ENCODE peak calls at places on chromosomes 13 and 19, in ten cellular contexts. One of them, this sample, is unnamed.
A peak's percentile ranks its signal among the peaks of the same experiment; 100 is the strongest.

GRCh38 chr19:6718741-6719539 is 1.5 kb downstream of the C3 start:
- DNase-seq in breast epithelium: no peak
- DNase-seq in posterior cingulate gyrus: no peak
- DNase-seq in NCI-H1694: no peak
- DNase-seq in naive thymus-derived CD8-positive, alpha-beta T cell: no peak
- DNase-seq in neural progenitor cell: peak; percentile 55
- DNase-seq in transverse colon: no peak
- DNase-seq in body of pancreas: no peak
- DNase-seq in endothelial cell: no peak
- DNase-seq in skeletal muscle cell: no peak
- DNase-seq in this sample: no peak

GRCh38 chr19:1929051-1929742 is 11.8 kb upstream of the CSNK1G2 start:
- DNase-seq in breast epithelium: peak; percentile 66
- DNase-seq in posterior cingulate gyrus: peak; percentile 80
- DNase-seq in NCI-H1694: peak; percentile 49
- DNase-seq in naive thymus-derived CD8-positive, alpha-beta T cell: peak; percentile 82
- DNase-seq in neural progenitor cell: peak; percentile 93
- DNase-seq in transverse colon: peak; percentile 88
- DNase-seq in body of pancreas: peak; percentile 81
- DNase-seq in endothelial cell: peak; percentile 91
- DNase-seq in skeletal muscle cell: no peak
- DNase-seq in this sample: peak; percentile 66

GRCh38 chr19:18476507-18477041 is 38.6 kb upstream of the ISYNA1 start:
- DNase-seq in breast epithelium: no peak
- DNase-seq in posterior cingulate gyrus: no peak
- DNase-seq in NCI-H1694: no peak
- DNase-seq in naive thymus-derived CD8-positive, alpha-beta T cell: no peak
- DNase-seq in neural progenitor cell: no peak
- DNase-seq in transverse colon: no peak
- DNase-seq in body of pancreas: no peak
- DNase-seq in endothelial cell: no peak
- DNase-seq in skeletal muscle cell: no peak
- DNase-seq in this sample: no peak

GRCh38 chr19:7839476-7839875 is 9.5 kb downstream of the EVI5L start:
- DNase-seq in breast epithelium: no peak
- DNase-seq in posterior cingulate gyrus: no peak
- DNase-seq in NCI-H1694: no peak
- DNase-seq in naive thymus-derived CD8-positive, alpha-beta T cell: no peak
- DNase-seq in neural progenitor cell: no peak
- DNase-seq in transverse colon: no peak
- DNase-seq in body of pancreas: no peak
- DNase-seq in endothelial cell: no peak
- DNase-seq in skeletal muscle cell: no peak
- DNase-seq in this sample: no peak

GRCh38 chr19:34261335-34262109 is 7.2 kb downstream of the GARRE1 start:
- DNase-seq in breast epithelium: no peak
- DNase-seq in posterior cingulate gyrus: no peak
- DNase-seq in NCI-H1694: no peak
- DNase-seq in naive thymus-derived CD8-positive, alpha-beta T cell: no peak
- DNase-seq in neural progenitor cell: no peak
- DNase-seq in transverse colon: no peak
- DNase-seq in body of pancreas: no peak
- DNase-seq in endothelial cell: no peak
- DNase-seq in skeletal muscle cell: no peak
- DNase-seq in this sample: no peak

GRCh38 chr19:56562766-56563165 is 4.5 kb upstream of the ZNF470 start:
- DNase-seq in breast epithelium: no peak
- DNase-seq in posterior cingulate gyrus: no peak
- DNase-seq in NCI-H1694: no peak
- DNase-seq in naive thymus-derived CD8-positive, alpha-beta T cell: no peak
- DNase-seq in neural progenitor cell: no peak
- DNase-seq in transverse colon: no peak
- DNase-seq in body of pancreas: no peak
- DNase-seq in endothelial cell: no peak
- DNase-seq in skeletal muscle cell: no peak
- DNase-seq in this sample: no peak

GRCh38 chr13:72970956-72971355 is 87.8 kb upstream of the KLF5 start:
- DNase-seq in breast epithelium: no peak
- DNase-seq in posterior cingulate gyrus: no peak
- DNase-seq in NCI-H1694: no peak
- DNase-seq in naive thymus-derived CD8-positive, alpha-beta T cell: no peak
- DNase-seq in neural progenitor cell: no peak
- DNase-seq in transverse colon: no peak
- DNase-seq in body of pancreas: no peak
- DNase-seq in endothelial cell: no peak
- DNase-seq in skeletal muscle cell: no peak
- DNase-seq in this sample: no peak

GRCh38 chr13:71831716-71832115 is 35.3 kb downstream of the DACH1 start:
- DNase-seq in breast epithelium: no peak
- DNase-seq in posterior cingulate gyrus: no peak
- DNase-seq in NCI-H1694: no peak
- DNase-seq in naive thymus-derived CD8-positive, alpha-beta T cell: no peak
- DNase-seq in neural progenitor cell: peak; percentile 69
- DNase-seq in transverse colon: no peak
- DNase-seq in body of pancreas: no peak
- DNase-seq in endothelial cell: no peak
- DNase-seq in skeletal muscle cell: no peak
- DNase-seq in this sample: no peak

GRCh38 chr19:4538601-4538954 is 1.3 kb downstream of the LRG1 start:
- DNase-seq in breast epithelium: no peak
- DNase-seq in posterior cingulate gyrus: no peak
- DNase-seq in NCI-H1694: no peak
- DNase-seq in naive thymus-derived CD8-positive, alpha-beta T cell: no peak
- DNase-seq in neural progenitor cell: no peak
- DNase-seq in transverse colon: no peak
- DNase-seq in body of pancreas: no peak
- DNase-seq in endothelial cell: no peak
- DNase-seq in skeletal muscle cell: no peak
- DNase-seq in this sample: no peak

GRCh38 chr19:13998426-13998825 is 7.7 kb downstream of the RFX1 start:
- DNase-seq in breast epithelium: no peak
- DNase-seq in posterior cingulate gyrus: no peak
- DNase-seq in NCI-H1694: no peak
- DNase-seq in naive thymus-derived CD8-positive, alpha-beta T cell: no peak
- DNase-seq in neural progenitor cell: no peak
- DNase-seq in transverse colon: no peak
- DNase-seq in body of pancreas: no peak
- DNase-seq in endothelial cell: no peak
- DNase-seq in skeletal muscle cell: no peak
- DNase-seq in this sample: no peak

GRCh38 chr19:4066682-4067395 is at the start of gene ZBTB7A:
- DNase-seq in breast epithelium: peak; percentile 84
- DNase-seq in posterior cingulate gyrus: peak; percentile 73
- DNase-seq in NCI-H1694: peak; percentile 59
- DNase-seq in naive thymus-derived CD8-positive, alpha-beta T cell: peak; percentile 81
- DNase-seq in neural progenitor cell: peak; percentile 75
- DNase-seq in transverse colon: peak; percentile 91
- DNase-seq in body of pancreas: peak; percentile 89
- DNase-seq in endothelial cell: peak; percentile 72
- DNase-seq in skeletal muscle cell: no peak
- DNase-seq in this sample: peak; percentile 77

GRCh38 chr13:98394820-98395510 is 181.9 kb downstream of the STK24 start:
- DNase-seq in breast epithelium: no peak
- DNase-seq in posterior cingulate gyrus: no peak
- DNase-seq in NCI-H1694: no peak
- DNase-seq in naive thymus-derived CD8-positive, alpha-beta T cell: no peak
- DNase-seq in neural progenitor cell: no peak
- DNase-seq in transverse colon: no peak
- DNase-seq in body of pancreas: no peak
- DNase-seq in endothelial cell: no peak
- DNase-seq in skeletal muscle cell: no peak
- DNase-seq in this sample: no peak

GRCh38 chr19:2261438-2262172 is 5.4 kb upstream of the JSRP1 start:
- DNase-seq in breast epithelium: no peak
- DNase-seq in posterior cingulate gyrus: no peak
- DNase-seq in NCI-H1694: peak; percentile 7
- DNase-seq in naive thymus-derived CD8-positive, alpha-beta T cell: no peak
- DNase-seq in neural progenitor cell: peak; percentile 48
- DNase-seq in transverse colon: peak; percentile 66
- DNase-seq in body of pancreas: no peak
- DNase-seq in endothelial cell: no peak
- DNase-seq in skeletal muscle cell: no peak
- DNase-seq in this sample: no peak

GRCh38 chr13:112767506-112768471 is 78.0 kb downstream of the ATP11A start:
- DNase-seq in breast epithelium: no peak
- DNase-seq in posterior cingulate gyrus: no peak
- DNase-seq in NCI-H1694: no peak
- DNase-seq in naive thymus-derived CD8-positive, alpha-beta T cell: no peak
- DNase-seq in neural progenitor cell: no peak
- DNase-seq in transverse colon: peak; percentile 52
- DNase-seq in body of pancreas: no peak
- DNase-seq in endothelial cell: no peak
- DNase-seq in skeletal muscle cell: no peak
- DNase-seq in this sample: no peak

GRCh38 chr13:66506979-66507378 is 723.2 kb downstream of the PCDH9 start:
- DNase-seq in breast epithelium: no peak
- DNase-seq in posterior cingulate gyrus: no peak
- DNase-seq in NCI-H1694: no peak
- DNase-seq in naive thymus-derived CD8-positive, alpha-beta T cell: no peak
- DNase-seq in neural progenitor cell: no peak
- DNase-seq in transverse colon: no peak
- DNase-seq in body of pancreas: no peak
- DNase-seq in endothelial cell: no peak
- DNase-seq in skeletal muscle cell: no peak
- DNase-seq in this sample: no peak

GRCh38 chr13:29605860-29606526 is 10.5 kb upstream of the SLC7A1 start:
- DNase-seq in breast epithelium: no peak
- DNase-seq in posterior cingulate gyrus: no peak
- DNase-seq in NCI-H1694: no peak
- DNase-seq in naive thymus-derived CD8-positive, alpha-beta T cell: no peak
- DNase-seq in neural progenitor cell: no peak
- DNase-seq in transverse colon: no peak
- DNase-seq in body of pancreas: no peak
- DNase-seq in endothelial cell: no peak
- DNase-seq in skeletal muscle cell: no peak
- DNase-seq in this sample: no peak

GRCh38 chr13:84574851-84575250 is 692.6 kb upstream of the SLITRK1 start:
- DNase-seq in breast epithelium: no peak
- DNase-seq in posterior cingulate gyrus: no peak
- DNase-seq in NCI-H1694: no peak
- DNase-seq in naive thymus-derived CD8-positive, alpha-beta T cell: no peak
- DNase-seq in neural progenitor cell: no peak
- DNase-seq in transverse colon: no peak
- DNase-seq in body of pancreas: no peak
- DNase-seq in endothelial cell: no peak
- DNase-seq in skeletal muscle cell: peak; percentile 4
- DNase-seq in this sample: no peak

GRCh38 chr13:32001392-32001768 is 30.2 kb upstream of the FRY start:
- DNase-seq in breast epithelium: no peak
- DNase-seq in posterior cingulate gyrus: no peak
- DNase-seq in NCI-H1694: no peak
- DNase-seq in naive thymus-derived CD8-positive, alpha-beta T cell: no peak
- DNase-seq in neural progenitor cell: peak; percentile 61
- DNase-seq in transverse colon: no peak
- DNase-seq in body of pancreas: peak; percentile 59
- DNase-seq in endothelial cell: peak; percentile 29
- DNase-seq in skeletal muscle cell: no peak
- DNase-seq in this sample: no peak

GRCh38 chr13:36242761-36243160 is 28.4 kb upstream of the SOHLH2 start:
- DNase-seq in breast epithelium: no peak
- DNase-seq in posterior cingulate gyrus: no peak
- DNase-seq in NCI-H1694: no peak
- DNase-seq in naive thymus-derived CD8-positive, alpha-beta T cell: no peak
- DNase-seq in neural progenitor cell: no peak
- DNase-seq in transverse colon: no peak
- DNase-seq in body of pancreas: no peak
- DNase-seq in endothelial cell: no peak
- DNase-seq in skeletal muscle cell: no peak
- DNase-seq in this sample: no peak

GRCh38 chr13:28753208-28753892 is 34.6 kb upstream of the SLC46A3 start:
- DNase-seq in breast epithelium: peak; percentile 55
- DNase-seq in posterior cingulate gyrus: no peak
- DNase-seq in NCI-H1694: no peak
- DNase-seq in naive thymus-derived CD8-positive, alpha-beta T cell: no peak
- DNase-seq in neural progenitor cell: no peak
- DNase-seq in transverse colon: peak; percentile 55
- DNase-seq in body of pancreas: peak; percentile 52
- DNase-seq in endothelial cell: no peak
- DNase-seq in skeletal muscle cell: peak; percentile 80
- DNase-seq in this sample: no peak

GRCh38 chr13:44259045-44260042 is 114.3 kb upstream of the SERP2 start:
- DNase-seq in breast epithelium: no peak
- DNase-seq in posterior cingulate gyrus: no peak
- DNase-seq in NCI-H1694: no peak
- DNase-seq in naive thymus-derived CD8-positive, alpha-beta T cell: peak; percentile 67
- DNase-seq in neural progenitor cell: no peak
- DNase-seq in transverse colon: peak; percentile 48
- DNase-seq in body of pancreas: peak; percentile 54
- DNase-seq in endothelial cell: no peak
- DNase-seq in skeletal muscle cell: no peak
- DNase-seq in this sample: no peak

GRCh38 chr19:2084993-2085720 is 11.0 kb downstream of the MOB3A start:
- DNase-seq in breast epithelium: peak; percentile 61
- DNase-seq in posterior cingulate gyrus: no peak
- DNase-seq in NCI-H1694: no peak
- DNase-seq in naive thymus-derived CD8-positive, alpha-beta T cell: peak; percentile 94
- DNase-seq in neural progenitor cell: no peak
- DNase-seq in transverse colon: peak; percentile 88
- DNase-seq in body of pancreas: peak; percentile 43
- DNase-seq in endothelial cell: peak; percentile 69
- DNase-seq in skeletal muscle cell: no peak
- DNase-seq in this sample: no peak

GRCh38 chr13:39816936-39817335 is 161.5 kb downstream of the COG6 start:
- DNase-seq in breast epithelium: no peak
- DNase-seq in posterior cingulate gyrus: no peak
- DNase-seq in NCI-H1694: no peak
- DNase-seq in naive thymus-derived CD8-positive, alpha-beta T cell: no peak
- DNase-seq in neural progenitor cell: no peak
- DNase-seq in transverse colon: no peak
- DNase-seq in body of pancreas: no peak
- DNase-seq in endothelial cell: no peak
- DNase-seq in skeletal muscle cell: no peak
- DNase-seq in this sample: no peak

GRCh38 chr13:103605546-103606326 is 539.5 kb upstream of the SLC10A2 start:
- DNase-seq in breast epithelium: no peak
- DNase-seq in posterior cingulate gyrus: no peak
- DNase-seq in NCI-H1694: no peak
- DNase-seq in naive thymus-derived CD8-positive, alpha-beta T cell: no peak
- DNase-seq in neural progenitor cell: no peak
- DNase-seq in transverse colon: no peak
- DNase-seq in body of pancreas: no peak
- DNase-seq in endothelial cell: no peak
- DNase-seq in skeletal muscle cell: no peak
- DNase-seq in this sample: no peak

GRCh38 chr13:107421028-107421427 is 794.3 kb downstream of the LIG4 start:
- DNase-seq in breast epithelium: no peak
- DNase-seq in posterior cingulate gyrus: no peak
- DNase-seq in NCI-H1694: no peak
- DNase-seq in naive thymus-derived CD8-positive, alpha-beta T cell: no peak
- DNase-seq in neural progenitor cell: no peak
- DNase-seq in transverse colon: no peak
- DNase-seq in body of pancreas: no peak
- DNase-seq in endothelial cell: no peak
- DNase-seq in skeletal muscle cell: no peak
- DNase-seq in this sample: no peak

GRCh38 chr19:53504903-53505302 is 33.0 kb upstream of the ZNF331 start:
- DNase-seq in breast epithelium: no peak
- DNase-seq in posterior cingulate gyrus: no peak
- DNase-seq in NCI-H1694: no peak
- DNase-seq in naive thymus-derived CD8-positive, alpha-beta T cell: no peak
- DNase-seq in neural progenitor cell: no peak
- DNase-seq in transverse colon: no peak
- DNase-seq in body of pancreas: no peak
- DNase-seq in endothelial cell: no peak
- DNase-seq in skeletal muscle cell: no peak
- DNase-seq in this sample: no peak